ENCODE peak calls at places on chromosomes 11 and 22, in four cellular contexts. E is esophagus squamous epithelium, B is neural progenitor cell, M is right lobe of liver. S is an unnamed sample.

GRCh38 chr22:37243402-37244113 is 511 bp downstream of the RAC2 start:
- DNase-seq in M (no peak), B (no peak), E (no peak), S (no peak)

GRCh38 chr22:22877523-22878210 is 9.9 kb upstream of the IGLL5 start:
- DNase-seq in M (peak), B (peak), E (no peak), S (peak)

GRCh38 chr11:108754901-108755625 is 90.2 kb downstream of the DDX10 start:
- DNase-seq in E (no peak), M (no peak), B (no peak), S (no peak)

GRCh38 chr11:72250661-72251465 is 6.9 kb upstream of the PHOX2A start:
- DNase-seq in E (no peak), B (no peak), M (no peak), S (no peak)

GRCh38 chr11:74035264-74035663 is 26.4 kb upstream of the UCP3 start:
- DNase-seq in B (no peak), E (no peak), M (no peak), S (no peak)

GRCh38 chr11:67304511-67305113 is 1.3 kb downstream of the SSH3 start:
- DNase-seq in M (peak), E (no peak), B (no peak), S (no peak)

GRCh38 chr11:14288189-14288935 is 70.6 kb downstream of the RRAS2 start:
- DNase-seq in E (no peak), M (no peak), B (no peak), S (no peak)

GRCh38 chr11:9138612-9139579 is 47.5 kb upstream of the SCUBE2 start:
- DNase-seq in B (no peak), M (no peak), E (no peak), S (no peak)

GRCh38 chr11:65927904-65928397 is 8.7 kb downstream of the DRAP1 start:
- DNase-seq in B (no peak), M (no peak), E (no peak), S (no peak)

GRCh38 chr11:34266090-34266912 is 91.5 kb downstream of the ABTB2 start:
- DNase-seq in E (no peak), M (no peak), B (no peak), S (no peak)

GRCh38 chr11:35246725-35247124 is 107.8 kb downstream of the CD44 start:
- DNase-seq in E (no peak), B (no peak), M (no peak), S (no peak)

GRCh38 chr11:113444469-113445122 is 30.6 kb downstream of the DRD2 start:
- DNase-seq in B (no peak), M (no peak), E (no peak), S (no peak)

GRCh38 chr11:66327171-66328035 is 8.8 kb downstream of the RIN1 start:
- DNase-seq in B (no peak), M (no peak), E (no peak), S (no peak)

GRCh38 chr11:123166095-123166559 is 28.9 kb downstream of the CLMP start:
- DNase-seq in M (peak), E (no peak), B (peak), S (peak)
- TF ChIP-seq CTCF in M (peak), E (peak), B (peak), S (peak)

GRCh38 chr11:117226388-117227385 is 5.2 kb downstream of the PCSK7 start:
- DNase-seq in E (no peak), B (peak), M (no peak), S (peak)

GRCh38 chr11:117228091-117228490 is 3.8 kb downstream of the PCSK7 start:
- DNase-seq in B (no peak), M (no peak), E (no peak), S (no peak)

GRCh38 chr11:117222991-117223740 is 8.7 kb downstream of the PCSK7 start:
- DNase-seq in B (no peak), E (no peak), M (no peak), S (no peak)

GRCh38 chr11:117223741-117224685 is 7.9 kb downstream of the PCSK7 start:
- DNase-seq in B (no peak), E (no peak), M (no peak), S (no peak)

GRCh38 chr11:117225553-117226170 is 6.2 kb downstream of the PCSK7 start:
- DNase-seq in E (no peak), M (no peak), B (no peak), S (no peak)
- TF ChIP-seq CTCF in E (no peak), M (no peak), B (no peak), S (no peak)

DNA sequence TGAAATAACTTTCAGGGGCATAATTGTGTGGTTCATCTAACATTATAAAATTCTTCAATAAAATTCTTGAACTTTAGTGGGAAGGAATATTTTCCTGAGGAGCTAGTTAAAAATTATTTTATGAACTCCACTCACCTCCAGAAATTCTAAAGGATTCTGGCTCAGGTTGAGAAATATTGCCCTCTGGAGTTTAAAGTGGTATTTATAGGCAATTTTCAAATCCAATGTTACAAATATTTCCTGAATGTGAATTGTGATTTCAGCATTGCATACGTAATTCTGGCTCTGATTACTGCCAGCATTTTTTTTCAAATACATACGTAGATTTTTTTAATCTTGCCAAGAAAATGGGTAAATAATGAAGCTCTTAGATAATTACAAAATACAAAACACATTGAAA is 598.2 kb upstream of the ANO3 start:
- DNase-seq in B (no peak), M (no peak), E (no peak), S (no peak)
- TF ChIP-seq CTCF in B (peak), M (peak), E (no peak), S (peak)

GRCh38 chr11:15905334-15905733 is 451.0 kb downstream of the SOX6 start:
- DNase-seq in B (no peak), M (peak), E (no peak), S (no peak)
- TF ChIP-seq CTCF in B (no peak), M (no peak), E (no peak), S (no peak)

GRCh38 chr22:25027959-25028840 is 75.7 kb downstream of the KIAA1671 start:
- DNase-seq in E (no peak), M (no peak), B (peak), S (peak)

GRCh38 chr22:25027552-25027951 is 75.0 kb downstream of the KIAA1671 start:
- DNase-seq in B (no peak), M (no peak), E (no peak), S (no peak)

GRCh38 chr22:25027052-25027525 is 74.6 kb downstream of the KIAA1671 start:
- DNase-seq in E (no peak), B (no peak), M (no peak), S (no peak)

GRCh38 chr22:25029181-25029580 is 76.7 kb downstream of the KIAA1671 start:
- DNase-seq in M (no peak), B (no peak), E (no peak), S (no peak)

GRCh38 chr22:25028841-25029141 is 76.3 kb downstream of the KIAA1671 start:
- DNase-seq in M (no peak), E (no peak), B (no peak), S (no peak)
- TF ChIP-seq CTCF in M (no peak), E (no peak), B (no peak), S (no peak)

GRCh38 chr11:64227405-64227956 is 1.4 kb downstream of the NUDT22 start:
- DNase-seq in B (no peak), M (no peak), E (no peak), S (no peak)

GRCh38 chr11:64224151-64224890 is 1.7 kb downstream of the TRPT1 start:
- DNase-seq in E (no peak), B (no peak), M (peak), S (no peak)

GRCh38 chr11:64224891-64225607 is 937 bp downstream of the TRPT1 start:
- DNase-seq in M (peak), B (peak), E (no peak), S (no peak)

GRCh38 chr11:64225608-64226506 is at the start of the genes NUDT22 and TRPT1:
- DNase-seq in B (peak), E (no peak), M (peak), S (peak)

DNA sequence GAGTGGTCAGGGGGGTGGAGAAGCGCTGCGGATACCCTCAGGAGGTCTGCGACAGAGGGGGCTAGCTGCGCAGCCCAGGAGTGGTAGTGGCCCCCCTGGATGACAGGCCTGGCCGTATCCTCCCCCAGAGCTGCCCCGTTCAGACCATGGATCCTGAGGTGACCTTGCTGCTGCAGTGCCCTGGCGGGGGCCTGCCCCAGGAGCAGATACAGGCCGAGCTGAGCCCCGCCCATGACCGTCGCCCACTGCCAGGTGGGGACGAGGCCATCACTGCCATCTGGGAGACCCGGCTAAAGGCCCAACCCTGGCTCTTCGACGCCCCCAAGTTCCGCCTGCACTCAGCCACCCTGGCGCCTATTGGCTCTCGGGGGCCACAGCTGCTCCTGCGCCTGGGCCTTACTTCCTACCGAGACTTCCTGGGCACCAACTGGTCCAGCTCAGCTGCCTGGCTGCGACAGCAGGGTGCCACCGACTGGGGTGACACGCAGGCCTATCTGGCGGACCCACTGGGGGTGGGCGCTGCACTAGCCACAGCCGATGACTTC is 505 bp downstream of the NUDT22 start:
- DNase-seq in M (peak), B (no peak), E (no peak), S (no peak)
- TF ChIP-seq CTCF in M (no peak), B (no peak), E (no peak), S (no peak)

DNA sequence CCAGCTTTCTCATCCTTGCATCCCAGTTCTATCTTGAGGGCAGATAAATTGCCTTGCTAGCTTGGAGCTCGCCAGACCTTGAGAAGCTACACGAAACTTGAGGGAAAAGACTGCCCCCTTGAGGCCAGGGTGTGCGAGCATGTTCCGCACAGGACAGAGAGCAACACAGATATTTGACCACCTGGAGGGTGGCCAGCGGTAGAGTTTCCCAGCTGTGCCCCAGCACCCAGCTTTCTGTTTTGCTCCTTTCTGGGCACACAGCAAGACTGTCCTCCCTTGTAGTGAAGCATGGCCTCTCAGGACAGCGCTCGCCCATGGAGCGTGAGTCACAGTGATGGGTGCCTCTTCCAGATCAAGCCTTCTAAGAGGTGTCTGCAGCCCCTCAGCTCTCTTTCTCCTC is 23.5 kb downstream of the SPATA19 start:
- DNase-seq in M (no peak), E (no peak), B (peak), S (peak)
- TF ChIP-seq CTCF in M (peak), E (peak), B (peak), S (peak)

DNA sequence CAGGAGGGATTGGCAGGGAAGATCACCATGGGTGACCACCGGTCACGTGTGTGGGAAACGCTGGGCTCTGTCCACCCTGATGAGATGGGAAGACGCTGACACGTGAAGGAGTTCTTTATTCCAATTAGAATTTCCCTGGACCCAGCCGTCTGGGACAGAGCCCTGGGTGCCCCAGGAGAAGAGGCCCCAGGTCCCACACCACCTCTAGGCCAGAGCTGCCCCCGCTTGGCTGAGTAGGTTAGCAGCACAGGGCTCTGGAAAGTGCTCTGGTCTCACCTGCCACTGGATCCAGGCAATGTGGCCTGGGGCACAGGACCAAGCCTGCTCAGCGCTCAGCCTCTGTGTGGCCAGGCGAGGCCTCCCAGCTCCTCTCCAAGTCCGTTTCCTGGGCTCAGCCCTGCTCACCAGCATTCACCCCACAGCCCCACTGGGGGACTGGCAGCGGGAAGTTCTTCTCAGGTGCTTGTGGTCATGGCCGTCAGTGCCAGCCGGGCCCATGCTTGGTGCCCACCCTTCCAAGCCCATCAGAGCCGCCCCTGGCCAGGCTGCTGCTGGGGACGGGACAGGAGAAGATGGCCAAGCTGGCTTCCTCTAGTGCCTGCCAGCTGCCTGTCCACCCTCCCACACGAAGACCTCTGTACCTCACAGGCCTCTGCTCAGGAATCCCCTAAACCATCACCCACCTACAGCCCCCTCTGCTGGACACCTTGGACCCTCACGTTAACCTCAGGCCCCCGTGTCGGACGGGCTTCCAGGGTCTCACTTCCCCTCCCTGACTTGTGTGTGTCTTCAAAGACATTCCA is 62.5 kb upstream of the FGF3 start:
- DNase-seq in E (no peak), M (peak), B (peak), S (peak)
- TF ChIP-seq CTCF in E (no peak), M (no peak), B (peak), S (peak)

GRCh38 chr11:82857145-82857544 is 43.1 kb downstream of the PRCP start:
- DNase-seq in B (no peak), M (no peak), E (no peak), S (no peak)

GRCh38 chr11:82858556-82859091 is 41.6 kb downstream of the PRCP start:
- DNase-seq in M (no peak), B (no peak), E (no peak), S (no peak)

GRCh38 chr11:82855616-82856015 is 44.6 kb downstream of the PRCP start:
- DNase-seq in M (no peak), E (no peak), B (no peak), S (no peak)

GRCh38 chr11:82859746-82860145 is 40.5 kb downstream of the PRCP start:
- DNase-seq in M (no peak), B (no peak), E (no peak), S (no peak)

DNA sequence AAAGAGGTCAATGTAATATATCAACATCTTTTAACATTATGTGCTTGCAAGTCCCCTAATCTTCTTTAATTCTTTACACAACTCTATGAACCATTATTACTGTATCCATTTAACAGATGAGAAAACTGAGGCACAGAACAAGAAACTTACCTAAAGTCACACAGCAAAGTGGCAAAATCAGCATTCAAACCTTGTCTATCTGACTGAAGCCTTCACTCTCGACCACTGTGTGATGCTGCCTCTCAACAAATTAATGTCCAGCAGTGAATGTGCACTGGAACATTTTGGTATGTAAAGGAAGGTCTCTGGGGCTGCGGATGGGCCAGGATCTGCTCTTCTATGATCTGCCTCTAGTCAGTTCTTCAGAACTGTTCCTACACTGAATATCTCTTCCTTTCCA is 42.1 kb downstream of the PRCP start:
- DNase-seq in E (no peak), B (no peak), M (no peak), S (no peak)
- TF ChIP-seq CTCF in E (no peak), B (no peak), M (no peak), S (no peak)

S was measured in neural crest cell.